ENCODE peak calls at places on chromosomes 13 and 19, in eight cellular contexts. Y is CD8-positive, alpha-beta T cell; T is mucosa of descending colon; S is amniotic stem cell; D is C1 segment of cervical spinal cord; M is NCI-H1092; F is stimulated activated CD4-positive, alpha-beta T cell treated with anti-CD3 and anti-CD28 coated beads, Interleukin-1b, Interleukin-23, amount 100 ng/mL, for 1 hour; C is iPS DF 19.7. E is an unnamed sample.

GRCh38 chr13:107864543-107865460 is 350.5 kb downstream of the LIG4 start:
- DNase-seq in F (no peak), C (no peak), D (peak), T (no peak), Y (no peak), S (peak), M (no peak), E (peak)

GRCh38 chr13:81568824-81569223 is 1227.9 kb upstream of the SPRY2 start:
- DNase-seq in C (no peak), Y (no peak), D (no peak), M (no peak), T (no peak), S (no peak), F (no peak), E (no peak)

GRCh38 chr13:109900320-109900719 is 113.9 kb upstream of the IRS2 start:
- DNase-seq in S (no peak), T (no peak), F (no peak), C (no peak), M (no peak), D (no peak), Y (no peak), E (no peak)

GRCh38 chr13:36543671-36544070 is 111.4 kb downstream of the CCNA1 start:
- DNase-seq in M (peak), T (no peak), F (no peak), Y (no peak), S (no peak), C (no peak), D (no peak), E (no peak)

GRCh38 chr19:47540748-47541147 is 25.9 kb upstream of the NAPA start:
- DNase-seq in M (no peak), C (no peak), Y (no peak), F (no peak), T (no peak), S (peak), D (no peak), E (peak)

GRCh38 chr19:57648336-57649003 is 15.5 kb downstream of the ZNF211 start:
- DNase-seq in F (no peak), D (no peak), M (peak), S (no peak), T (no peak), Y (no peak), C (no peak), E (no peak)

GRCh38 chr13:113466321-113466836 is 13.1 kb upstream of the ADPRHL1 start:
- DNase-seq in D (no peak), S (no peak), F (no peak), T (no peak), C (no peak), Y (no peak), M (no peak), E (no peak)

GRCh38 chr13:30830638-30830965 is 75.5 kb upstream of the MEDAG start:
- DNase-seq in T (no peak), C (no peak), M (no peak), Y (no peak), F (no peak), S (no peak), D (no peak), E (no peak)

GRCh38 chr19:48196933-48197665 is 26.6 kb downstream of the ZSWIM9 start:
- DNase-seq in D (no peak), Y (no peak), M (no peak), T (no peak), S (no peak), F (no peak), C (no peak), E (no peak)

GRCh38 chr19:17473041-17473440 is 2.7 kb downstream of the SLC27A1 start:
- DNase-seq in D (no peak), S (no peak), Y (no peak), T (no peak), C (no peak), M (no peak), F (no peak), E (no peak)

GRCh38 chr19:10392120-10392519 is 11.2 kb downstream of the CDC37 start:
- DNase-seq in C (no peak), D (no peak), F (no peak), M (no peak), S (no peak), Y (no peak), T (no peak), E (no peak)

GRCh38 chr13:50410921-50411712 is 395.9 kb downstream of the KCNRG start:
- DNase-seq in T (no peak), C (no peak), F (no peak), M (no peak), Y (no peak), S (peak), D (no peak), E (peak)

GRCh38 chr19:39680593-39680992 is 23.7 kb upstream of the LGALS14 start:
- DNase-seq in S (no peak), M (no peak), F (no peak), T (no peak), C (no peak), D (no peak), Y (no peak), E (no peak)

GRCh38 chr13:91572439-91572838 is 174.0 kb downstream of the GPC5 start:
- DNase-seq in C (no peak), M (no peak), D (no peak), Y (no peak), S (no peak), F (no peak), T (no peak), E (no peak)

GRCh38 chr19:15216363-15216762 is 15.6 kb upstream of the NOTCH3 start:
- DNase-seq in C (no peak), T (no peak), F (no peak), D (no peak), Y (no peak), S (no peak), M (no peak), E (peak)

GRCh38 chr13:41019027-41019487 is at the start of gene ELF1:
- DNase-seq in Y (peak), M (no peak), C (no peak), F (no peak), S (no peak), T (no peak), D (no peak), E (peak)

GRCh38 chr13:49536144-49536873 is 40.6 kb downstream of the PHF11 start:
- DNase-seq in Y (no peak), T (no peak), F (no peak), M (no peak), D (no peak), S (no peak), C (no peak), E (no peak)

GRCh38 chr19:18669883-18670282 is 13.6 kb upstream of the CRTC1 start:
- DNase-seq in S (no peak), M (no peak), T (no peak), Y (no peak), F (no peak), C (no peak), D (no peak), E (no peak)

GRCh38 chr19:56377105-56377924 is 16.0 kb downstream of the ZNF582 start:
- DNase-seq in D (no peak), C (no peak), T (no peak), S (no peak), F (no peak), Y (no peak), M (no peak), E (no peak)

E was measured in HepG2.